ENCODE peak calls at places on chromosomes 11 and 22, in eight cellular contexts. V, Q, G, O, E, Z, W and D are unnamed samples.

GRCh38 chr11:63821411-63821810 is 8.2 kb downstream of the SPINDOC start:
- DNase-seq in V (no peak), Q (no peak), G (no peak), O (peak), E (no peak), Z (no peak), W (no peak), D (no peak)

GRCh38 chr11:78921517-78921916 is 346.9 kb upstream of the NARS2 start:
- DNase-seq in V (no peak), Q (no peak), G (no peak), O (no peak), E (no peak), Z (no peak), W (no peak), D (no peak)

GRCh38 chr11:75174781-75175370 is 24.0 kb downstream of the SLCO2B1 start:
- DNase-seq in V (peak), Q (peak), G (peak), O (no peak), E (no peak), Z (no peak), W (no peak), D (no peak)

GRCh38 chr11:3825473-3826154 is 15.1 kb downstream of the RHOG start:
- DNase-seq in V (no peak), Q (no peak), G (no peak), O (no peak), E (no peak), Z (no peak), W (no peak), D (no peak)

GRCh38 chr22:17483670-17484372 is 79.5 kb upstream of the SLC25A18 start:
- DNase-seq in V (no peak), Q (no peak), G (no peak), O (no peak), E (no peak), Z (no peak), W (no peak), D (no peak)

GRCh38 chr11:62142921-62143320 is 19.1 kb downstream of the INCENP start:
- DNase-seq in V (no peak), Q (no peak), G (no peak), O (no peak), E (no peak), Z (no peak), W (no peak), D (no peak)

GRCh38 chr11:128628686-128629085 is 41.3 kb upstream of the ETS1 start:
- DNase-seq in V (no peak), Q (no peak), G (no peak), O (no peak), E (no peak), Z (no peak), W (no peak), D (peak)

GRCh38 chr11:23543651-23544216 is 683.5 kb upstream of the CCDC179 start:
- DNase-seq in V (no peak), Q (peak), G (no peak), O (no peak), E (no peak), Z (no peak), W (no peak), D (no peak)

GRCh38 chr11:22778642-22779041 is 51.0 kb downstream of the SVIP start:
- DNase-seq in V (no peak), Q (peak), G (no peak), O (no peak), E (no peak), Z (no peak), W (no peak), D (no peak)

GRCh38 chr11:65298131-65298535 is 16.5 kb upstream of the CDC42EP2 start:
- DNase-seq in V (no peak), Q (no peak), G (no peak), O (no peak), E (no peak), Z (peak), W (no peak), D (no peak)

GRCh38 chr22:38700271-38700788 is 413 bp downstream of the JOSD1 start:
- DNase-seq in V (peak), Q (no peak), G (peak), O (peak), E (peak), Z (no peak), W (no peak), D (no peak)

GRCh38 chr22:19497245-19497644 is 17.5 kb downstream of the CDC45 start:
- DNase-seq in V (no peak), Q (no peak), G (no peak), O (peak), E (no peak), Z (no peak), W (no peak), D (no peak)

GRCh38 chr22:26883393-26883792 is 226.0 kb downstream of the MIAT start:
- DNase-seq in V (no peak), Q (no peak), G (no peak), O (no peak), E (no peak), Z (no peak), W (no peak), D (no peak)

GRCh38 chr11:123616505-123617198 is 37.8 kb downstream of the SCN3B start:
- DNase-seq in V (no peak), Q (no peak), G (no peak), O (peak), E (peak), Z (no peak), W (no peak), D (no peak)